ENCODE peak calls at places on chromosomes 16 and 17, in eight cellular contexts. U, P, B, Q, T, S, V and I are unnamed samples.

GRCh38 chr16:58503166-58503862 is 3.4 kb downstream of the NDRG4 start:
- DNase-seq in B (no peak), P (no peak), Q (no peak), S (no peak), U (no peak), V (no peak), T (no peak), I (no peak)

GRCh38 chr17:59330314-59330942 is 1.0 kb upstream of the YPEL2 start:
- DNase-seq in S (no peak), T (no peak), Q (no peak), V (no peak), B (peak; percentile 39), P (no peak), U (no peak), I (no peak)

GRCh38 chr16:2764718-2765117 is 12.3 kb downstream of the SRRM2 start:
- DNase-seq in U (no peak), T (no peak), V (no peak), B (no peak), Q (no peak), S (no peak), P (no peak), I (no peak)

GRCh38 chr17:55274371-55275255 is 9.9 kb downstream of the HLF start:
- DNase-seq in T (no peak), U (no peak), P (no peak), B (no peak), V (no peak), S (no peak), Q (no peak), I (no peak)

GRCh38 chr16:14564323-14564722 is 65.7 kb downstream of the PARN start:
- DNase-seq in Q (no peak), B (no peak), V (no peak), S (no peak), P (no peak), U (no peak), T (no peak), I (no peak)

GRCh38 chr17:8041249-8041928 is 2.5 kb downstream of the ALOX15B start:
- DNase-seq in S (no peak), P (no peak), Q (peak; percentile 72), T (peak; percentile 16), B (peak; percentile 95), V (peak; percentile 22), U (peak; percentile 33), I (peak; percentile 73)

GRCh38 chr16:64784635-64785034 is 337.2 kb downstream of the CDH11 start:
- DNase-seq in U (no peak), Q (no peak), V (no peak), B (no peak), P (no peak), T (no peak), S (no peak), I (no peak)

GRCh38 chr17:40541873-40542561 is 23.3 kb downstream of the CCR7 start:
- DNase-seq in U (no peak), T (no peak), V (peak; percentile 42), S (no peak), B (no peak), P (no peak), Q (no peak), I (no peak)

GRCh38 chr17:63171428-63172205 is 205.6 kb downstream of the TANC2 start:
- DNase-seq in V (no peak), B (peak; percentile 49), U (no peak), Q (peak; percentile 62), T (no peak), P (no peak), S (peak; percentile 61), I (peak; percentile 73)

GRCh38 chr17:76716834-76717205 is 6.1 kb upstream of the MXRA7 start:
- DNase-seq in Q (peak; percentile 91), T (no peak), V (no peak), B (peak; percentile 91), P (no peak), S (no peak), U (no peak), I (peak; percentile 93)

GRCh38 chr17:81558941-81559806 is 7.0 kb upstream of the FAAP100 start:
- DNase-seq in U (no peak), B (no peak), P (no peak), T (no peak), Q (peak; percentile 47), V (no peak), S (no peak), I (no peak)

GRCh38 chr17:67132366-67132765 is 88.0 kb downstream of the CACNG1 start:
- DNase-seq in P (no peak), T (no peak), U (no peak), V (no peak), Q (peak; percentile 31), S (peak; percentile 30), B (no peak), I (no peak)

GRCh38 chr16:28291651-28292626 is at the start of gene SBK1:
- DNase-seq in S (peak; percentile 26), V (peak; percentile 84), B (peak; percentile 22), T (peak; percentile 76), Q (peak; percentile 95), P (peak; percentile 62), U (peak; percentile 86), I (peak; percentile 38)

GRCh38 chr17:74493381-74493833 is 27.0 kb downstream of the CD300A start:
- DNase-seq in P (peak; percentile 44), Q (peak; percentile 77), T (peak; percentile 59), S (no peak), V (peak; percentile 73), B (peak; percentile 67), U (peak; percentile 52), I (peak; percentile 45)

GRCh38 chr16:84513111-84514065 is 8.9 kb upstream of the MEAK7 start:
- DNase-seq in B (peak; percentile 17), V (no peak), Q (peak; percentile 90), S (no peak), P (no peak), U (no peak), T (no peak), I (peak; percentile 80)

GRCh38 chr17:79840204-79840988 is 1.2 kb upstream of the CBX4 start:
- DNase-seq in B (peak; percentile 41), S (no peak), P (no peak), T (no peak), V (peak; percentile 37), Q (peak; percentile 69), U (no peak), I (peak; percentile 31)

GRCh38 chr17:82836823-82837357 is 2.9 kb downstream of the ZNF750 start:
- DNase-seq in Q (peak; percentile 20), V (no peak), S (no peak), U (no peak), T (no peak), P (no peak), B (peak; percentile 71), I (no peak)

GRCh38 chr16:23141959-23142740 is 7.1 kb downstream of the USP31 start:
- DNase-seq in V (no peak), U (no peak), B (no peak), P (no peak), T (no peak), Q (no peak), S (no peak), I (no peak)

GRCh38 chr17:32865141-32865540 is 11.8 kb downstream of the MYO1D start:
- DNase-seq in S (no peak), B (no peak), Q (no peak), T (no peak), V (no peak), U (no peak), P (no peak), I (no peak)

GRCh38 chr16:78428193-78428592 is 328.7 kb downstream of the WWOX start:
- DNase-seq in Q (no peak), T (no peak), V (no peak), S (no peak), U (no peak), P (no peak), B (no peak), I (no peak)

GRCh38 chr16:89114159-89114981 is 20.7 kb downstream of the ACSF3 start:
- DNase-seq in U (no peak), P (no peak), Q (peak; percentile 65), T (no peak), V (no peak), B (peak; percentile 9), S (no peak), I (no peak)

GRCh38 chr16:86213427-86214205 is 296.7 kb upstream of the FOXF1 start:
- DNase-seq in V (no peak), T (no peak), Q (no peak), U (no peak), P (no peak), B (no peak), S (no peak), I (no peak)